ENCODE peak calls at places on chromosomes 16 and 17, in seven cellular contexts. J is AG04450, Z is Peyer's patch, W is hepatocyte, X is heart left ventricle, O is neural progenitor cell, E is endothelial cell of umbilical vein. B is an unnamed sample.
A peak's percentile ranks its signal among the peaks of the same experiment; 100 is the strongest.

GRCh38 chr17:29883497-29883896 is 46.5 kb downstream of the SSH2 start:
- DNase-seq in J (no peak), W (no peak), E (peak; percentile 17), X (no peak), O (no peak), Z (no peak), B (no peak)

GRCh38 chr16:84751947-84752346 is 52.1 kb downstream of the USP10 start:
- DNase-seq in J (no peak), W (no peak), Z (no peak), E (peak; percentile 24), O (no peak), X (no peak), B (no peak)

GRCh38 chr17:3935140-3935542 is 18.9 kb upstream of the P2RX1 start:
- DNase-seq in J (peak; percentile 37), E (peak; percentile 75), X (peak; percentile 77), Z (peak; percentile 85), W (peak; percentile 89), O (peak; percentile 90), B (peak; percentile 86)

GRCh38 chr17:68860941-68861340 is 94.3 kb downstream of the ABCA8 start:
- DNase-seq in J (no peak), W (no peak), X (no peak), E (no peak), O (no peak), Z (no peak), B (no peak)

GRCh38 chr17:79146562-79146961 is 71.9 kb downstream of the ENGASE start:
- DNase-seq in X (no peak), J (no peak), E (no peak), O (no peak), W (no peak), Z (no peak), B (no peak)

GRCh38 chr17:70820276-70820675 is 650.9 kb downstream of the KCNJ2 start:
- DNase-seq in E (no peak), J (no peak), W (no peak), X (no peak), O (no peak), Z (no peak), B (no peak)

GRCh38 chr16:19698480-19699465 is 19.3 kb downstream of the KNOP1 start:
- DNase-seq in W (no peak), Z (no peak), E (no peak), O (no peak), X (no peak), J (no peak), B (no peak)

GRCh38 chr17:78356163-78356713 is 3.6 kb downstream of the SOCS3 start:
- DNase-seq in Z (peak; percentile 93), E (no peak), X (no peak), W (peak; percentile 67), O (peak; percentile 61), J (peak; percentile 78), B (no peak)

GRCh38 chr16:83059237-83059636 is 432.5 kb downstream of the CDH13 start:
- DNase-seq in J (no peak), Z (no peak), X (no peak), W (peak; percentile 22), E (no peak), O (no peak), B (peak; percentile 9)

GRCh38 chr17:41052594-41052993 is 2.4 kb downstream of the KRTAP2-2 start:
- DNase-seq in X (no peak), E (no peak), J (no peak), W (no peak), Z (no peak), O (no peak), B (no peak)

GRCh38 chr17:44565866-44566443 is 8.7 kb downstream of the FZD2 start:
- DNase-seq in J (no peak), Z (no peak), O (no peak), W (no peak), E (no peak), X (no peak), B (no peak)

GRCh38 chr16:26645629-26646028 is 421.1 kb upstream of the C16orf82 start:
- DNase-seq in W (peak; percentile 68), Z (no peak), O (peak; percentile 80), X (no peak), J (no peak), E (no peak), B (peak; percentile 63)

GRCh38 chr16:67886387-67886786 is 1.7 kb downstream of the NRN1L start:
- DNase-seq in Z (no peak), X (no peak), E (no peak), J (no peak), W (no peak), O (no peak), B (peak; percentile 44)

GRCh38 chr17:43714338-43715149 is 44.0 kb downstream of the SOST start:
- DNase-seq in Z (no peak), E (peak; percentile 14), W (no peak), J (no peak), X (no peak), O (no peak), B (no peak)

GRCh38 chr17:30477083-30477757 is at the start of gene GOSR1:
- DNase-seq in O (peak; percentile 98), W (peak; percentile 97), X (peak; percentile 94), E (peak; percentile 97), Z (peak; percentile 97), J (peak; percentile 90), B (peak; percentile 93)

GRCh38 chr17:28727727-28728363 is 743 bp upstream of the NEK8 start:
- DNase-seq in E (peak; percentile 50), Z (peak; percentile 93), X (peak; percentile 49), O (peak; percentile 91), W (peak; percentile 86), J (no peak), B (peak; percentile 78)

GRCh38 chr17:81040791-81041337 is 5.9 kb downstream of the BAIAP2 start:
- DNase-seq in E (no peak), O (peak; percentile 52), X (no peak), J (no peak), W (no peak), Z (no peak), B (peak; percentile 79)

GRCh38 chr17:43216369-43216761 is 4.7 kb downstream of the TMEM106A start:
- DNase-seq in W (no peak), X (peak; percentile 13), Z (no peak), O (no peak), J (no peak), E (no peak), B (no peak)

GRCh38 chr17:57810740-57811632 is 38.9 kb downstream of the MRPS23 start:
- DNase-seq in W (peak; percentile 30), O (no peak), Z (no peak), E (no peak), J (no peak), X (peak; percentile 75), B (peak; percentile 34)

GRCh38 chr16:51359141-51359960 is 208.3 kb upstream of the SALL1 start:
- DNase-seq in X (no peak), J (peak; percentile 3), O (peak; percentile 90), Z (no peak), E (no peak), W (no peak), B (no peak)

GRCh38 chr16:11290102-11290893 is 9.2 kb upstream of the PRM1 start:
- DNase-seq in Z (no peak), J (no peak), O (no peak), W (no peak), X (no peak), E (no peak), B (no peak)

GRCh38 chr16:11295672-11296071 is 14.5 kb upstream of the PRM1 start:
- DNase-seq in W (no peak), J (no peak), Z (no peak), X (no peak), O (no peak), E (no peak), B (no peak)

GRCh38 chr16:11292076-11292748 is 11.1 kb upstream of the PRM1 start:
- DNase-seq in O (no peak), W (no peak), E (no peak), Z (no peak), X (no peak), J (no peak), B (no peak)

GRCh38 chr16:11289202-11289601 is 8.1 kb upstream of the PRM1 start:
- DNase-seq in O (no peak), W (no peak), X (no peak), E (no peak), J (no peak), Z (no peak), B (no peak)

GRCh38 chr16:11291021-11291716 is 10.0 kb upstream of the PRM1 start:
- DNase-seq in Z (no peak), X (no peak), E (no peak), W (no peak), J (no peak), O (peak; percentile 36), B (no peak)
- H3K27ac ChIP-seq in Z (no peak overlapping the region), X (no peak overlapping the region), E (no peak overlapping the region), W (no peak overlapping the region), J (no peak overlapping the region), O (no peak overlapping the region), B (no peak overlapping the region)

DNA sequence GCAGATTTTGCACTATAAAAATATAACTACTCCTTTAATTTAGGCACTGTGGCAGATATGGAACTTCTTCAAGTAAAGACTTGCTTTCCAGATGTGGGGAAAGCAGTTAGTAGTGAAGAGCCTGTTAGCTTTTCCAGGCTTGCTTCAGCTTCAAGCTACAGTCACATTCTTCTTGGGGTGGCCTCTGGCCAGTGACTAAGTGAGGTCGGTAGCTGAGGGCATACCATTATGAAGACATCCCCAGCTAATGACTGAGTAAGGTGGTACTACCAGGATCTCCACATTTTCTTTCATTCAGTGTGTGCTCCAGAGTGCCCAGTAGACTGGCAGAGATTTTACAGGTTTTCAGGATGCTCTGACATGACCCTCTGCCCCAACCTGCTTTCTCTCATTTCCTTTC is 167.1 kb upstream of the KIF2B start:
- DNase-seq in Z (no peak), E (no peak), X (no peak), O (no peak), J (no peak), W (no peak), B (no peak)
- H3K9me3 ChIP-seq in Z (no peaks in the 10 kb centered on the region), E (peaks cover 2% of the 10 kb centered on the region), X (no peaks in the 10 kb centered on the region), O (no peaks in the 10 kb centered on the region), J (peaks cover 7% of the 10 kb centered on the region), W (no peaks in the 10 kb centered on the region), B (no peaks in the 10 kb centered on the region)

GRCh38 chr17:54900457-54901229 is at the start of gene TOM1L1:
- DNase-seq in W (peak; percentile 91), Z (peak; percentile 88), J (peak; percentile 16), X (peak; percentile 64), E (no peak), O (peak; percentile 93), B (peak; percentile 74)
- TF ChIP-seq CTCF in W (peak; percentile 3), Z (peak; percentile 53), J (peak; percentile 18), X (no peak), E (no peak), O (peak; percentile 19), B (no peak)

GRCh38 chr17:77288115-77288619 is 147.4 kb downstream of the SEC14L1 start:
- DNase-seq in X (no peak), E (no peak), Z (no peak), W (no peak), J (no peak), O (no peak), B (no peak)
- H3K27ac ChIP-seq in X (no peak overlapping the region), E (no peak overlapping the region), Z (peak overlapping the region; percentile 91), W (peak overlapping the region; percentile 96), J (peak overlapping the region; percentile 89), O (no peak overlapping the region), B (peak overlapping the region; percentile 78)

GRCh38 chr16:35193956-35194355 is 1734.5 kb downstream of the TP53TG3F start:
- DNase-seq in Z (no peak), J (no peak), O (no peak), E (no peak), W (no peak), X (no peak), B (no peak)
- H3K9me3 ChIP-seq in Z (peaks cover 4% of the 10 kb centered on the region), J (peaks cover 52% of the 10 kb centered on the region), O (peaks cover 22% of the 10 kb centered on the region), E (peaks cover 5% of the 10 kb centered on the region), W (no peaks in the 10 kb centered on the region), X (no peaks in the 10 kb centered on the region), B (no peaks in the 10 kb centered on the region)

B was measured in WERI-Rb-1.